ENCODE peak calls at places on chromosomes 2 and 18, in six cellular contexts. Q is stimulated activated CD4-positive, alpha-beta T cell treated with anti-CD3 and anti-CD28 coated beads, Interleukin-12 subunit alpha, Interleukin-12 subunit beta, amount 100 ng/mL, for 4 hours; M is activated T-cell treated with anti-CD3 and anti-CD28 coated beads for 1 hour; F is nucleus accumbens; A is frontal cortex; R is HepG2. G is an unnamed sample.

GRCh38 chr2:36512705-36513104 is 85.3 kb downstream of the FEZ2 start:
- DNase-seq in Q (no peak), M (no peak), F (no peak), A (no peak), R (no peak), G (no peak)

GRCh38 chr2:227890495-227891079 is 19.2 kb downstream of the DAW1 start:
- DNase-seq in Q (no peak), M (no peak), F (no peak), A (peak), R (peak), G (peak)

GRCh38 chr2:157172239-157172638 is 85.3 kb upstream of the GALNT5 start:
- DNase-seq in Q (no peak), M (no peak), F (no peak), A (no peak), R (no peak), G (no peak)

GRCh38 chr2:140242889-140243288 is 1462.7 kb upstream of the NXPH2 start:
- DNase-seq in Q (no peak), M (no peak), F (no peak), A (no peak), R (no peak), G (no peak)

GRCh38 chr18:51330148-51330547 is 132.7 kb upstream of the MEX3C start:
- DNase-seq in Q (no peak), M (no peak), F (no peak), A (no peak), R (no peak), G (no peak)

GRCh38 chr2:207144191-207144795 is 21.5 kb downstream of the KLF7 start:
- DNase-seq in Q (no peak), M (no peak), F (no peak), A (no peak), R (no peak), G (no peak)

GRCh38 chr2:219104107-219105050 is 43.7 kb upstream of the IHH start:
- DNase-seq in Q (no peak), M (no peak), F (no peak), A (no peak), R (peak), G (peak)

GRCh38 chr18:30763913-30764350 is 278.6 kb downstream of the DSC3 start:
- DNase-seq in Q (no peak), M (no peak), F (no peak), A (no peak), R (no peak), G (no peak)

GRCh38 chr2:110211938-110212858 is at the start of gene MTLN:
- DNase-seq in Q (peak), M (peak), F (no peak), A (peak), R (peak), G (peak)

GRCh38 chr2:69250981-69251380 is 136.0 kb downstream of the GFPT1 start:
- DNase-seq in Q (no peak), M (no peak), F (no peak), A (no peak), R (no peak), G (no peak)

GRCh38 chr2:240643093-240643810 is 18.0 kb downstream of the GPR35 start:
- DNase-seq in Q (no peak), M (no peak), F (no peak), A (peak), R (no peak), G (no peak)

GRCh38 chr2:69980408-69980807 is 19.0 kb upstream of the ASPRV1 start:
- DNase-seq in Q (no peak), M (no peak), F (no peak), A (no peak), R (no peak), G (no peak)

GRCh38 chr2:106207246-106207645 is 13.1 kb upstream of the UXS1 start:
- DNase-seq in Q (no peak), M (no peak), F (no peak), A (no peak), R (no peak), G (no peak)

GRCh38 chr2:197387179-197387578 is 47.6 kb downstream of the SF3B1 start:
- DNase-seq in Q (no peak), M (no peak), F (no peak), A (no peak), R (no peak), G (no peak)

GRCh38 chr2:64318476-64318748 is 135.6 kb upstream of the LGALSL start:
- DNase-seq in Q (no peak), M (no peak), F (no peak), A (no peak), R (no peak), G (no peak)

GRCh38 chr2:137333386-137333972 is 568.1 kb downstream of the THSD7B start:
- DNase-seq in Q (no peak), M (no peak), F (no peak), A (no peak), R (no peak), G (no peak)

GRCh38 chr2:241511091-241511741 is 2.8 kb upstream of the STK25 start:
- DNase-seq in Q (no peak), M (no peak), F (no peak), A (no peak), R (no peak), G (no peak)

GRCh38 chr2:127012868-127013267 is 94.1 kb downstream of the BIN1 start:
- DNase-seq in Q (no peak), M (no peak), F (no peak), A (no peak), R (no peak), G (no peak)

GRCh38 chr18:10736984-10737383 is 211.2 kb downstream of the NAPG start:
- DNase-seq in Q (no peak), M (no peak), F (no peak), A (no peak), R (no peak), G (no peak)

GRCh38 chr2:238945433-238946150 is 97.7 kb downstream of the TWIST2 start:
- DNase-seq in Q (no peak), M (no peak), F (no peak), A (peak), R (peak), G (peak)

GRCh38 chr2:12708508-12709206 is 8.1 kb upstream of the TRIB2 start:
- DNase-seq in Q (no peak), M (no peak), F (no peak), A (no peak), R (no peak), G (no peak)

GRCh38 chr18:48800479-48800876 is 150.3 kb downstream of the SMAD7 start:
- DNase-seq in Q (no peak), M (no peak), F (no peak), A (no peak), R (no peak), G (no peak)

GRCh38 chr2:240128608-240129144 is 7.4 kb downstream of the COPS9 start:
- DNase-seq in Q (no peak), M (no peak), F (no peak), A (peak), R (no peak), G (no peak)

GRCh38 chr2:216539791-216540241 is 41.2 kb downstream of the RPL37A start:
- DNase-seq in Q (no peak), M (no peak), F (no peak), A (no peak), R (no peak), G (peak)

GRCh38 chr2:179218848-179219594 is 45.6 kb downstream of the SESTD1 start:
- DNase-seq in Q (peak), M (peak), F (no peak), A (peak), R (peak), G (peak)

GRCh38 chr2:205930209-205930608 is 155.8 kb downstream of the INO80D start:
- DNase-seq in Q (no peak), M (no peak), F (no peak), A (no peak), R (no peak), G (no peak)

GRCh38 chr2:9693138-9693520 is 62.3 kb upstream of the YWHAQ start:
- DNase-seq in Q (no peak), M (no peak), F (no peak), A (peak), R (no peak), G (peak)

GRCh38 chr2:177245010-177245422 is 19.5 kb downstream of the NFE2L2 start:
- DNase-seq in Q (no peak), M (no peak), F (no peak), A (no peak), R (no peak), G (peak)

GRCh38 chr18:54742654-54743053 is 85.6 kb upstream of the RAB27B start:
- DNase-seq in Q (no peak), M (no peak), F (no peak), A (no peak), R (no peak), G (peak)

GRCh38 chr2:223700221-223700620 is 98.1 kb upstream of the SCG2 start:
- DNase-seq in Q (no peak), M (no peak), F (no peak), A (no peak), R (no peak), G (no peak)

GRCh38 chr2:68805025-68805424 is 66.2 kb downstream of the BMP10 start:
- DNase-seq in Q (no peak), M (no peak), F (no peak), A (no peak), R (no peak), G (no peak)

GRCh38 chr2:240574386-240575100 is 6.3 kb downstream of the RNPEPL1 start:
- DNase-seq in Q (no peak), M (no peak), F (no peak), A (no peak), R (no peak), G (no peak)

GRCh38 chr2:189854152-189854551 is 69.9 kb downstream of the PMS1 start:
- DNase-seq in Q (no peak), M (no peak), F (no peak), A (no peak), R (no peak), G (no peak)

G was measured in Daoy.